ENCODE peak calls at places on chromosomes 2 and 18, in ten cellular contexts. Z is epithelial cell of proximal tubule, R is GM12865, E is stomach, V is RWPE1, I is mammary epithelial cell, L is tibial artery, X is A549, Q is transverse colon, O is fibroblast of pulmonary artery. G is an unnamed sample.

GRCh38 chr18:24831871-24832665 is 371.6 kb downstream of the HRH4 start:
- DNase-seq in E (no peak), Z (no peak), I (no peak), O (no peak), Q (no peak), R (no peak), L (no peak), V (no peak), X (no peak), G (no peak)

GRCh38 chr2:188079176-188079575 is 212.5 kb upstream of the GULP1 start:
- DNase-seq in Q (no peak), L (no peak), O (peak), X (no peak), R (no peak), V (no peak), Z (peak), I (peak), E (no peak), G (no peak)

GRCh38 chr2:20061476-20061875 is 10.0 kb upstream of the LAPTM4A start:
- DNase-seq in I (no peak), O (peak), X (no peak), Q (no peak), Z (no peak), V (no peak), L (no peak), R (no peak), E (no peak), G (no peak)

GRCh38 chr2:35365859-35366258 is 989.7 kb upstream of the CRIM1 start:
- DNase-seq in L (no peak), E (no peak), Z (no peak), V (peak), R (no peak), O (no peak), Q (no peak), I (peak), X (peak), G (no peak)

GRCh38 chr2:221389421-221389820 is 182.7 kb downstream of the EPHA4 start:
- DNase-seq in O (no peak), I (no peak), L (no peak), X (no peak), R (no peak), E (no peak), Z (no peak), V (no peak), Q (no peak), G (no peak)

GRCh38 chr2:174015428-174015827 is 50.3 kb upstream of the SP3 start:
- DNase-seq in X (no peak), O (no peak), V (no peak), Q (no peak), I (no peak), L (no peak), Z (no peak), E (no peak), R (no peak), G (no peak)

GRCh38 chr2:79105259-79105658 is 15.0 kb upstream of the REG1A start:
- DNase-seq in E (no peak), R (no peak), X (no peak), V (no peak), I (no peak), O (no peak), Z (no peak), L (no peak), Q (no peak), G (no peak)

GRCh38 chr2:233532971-233533370 is 33.6 kb downstream of the USP40 start:
- DNase-seq in E (no peak), Q (no peak), V (no peak), O (no peak), L (no peak), R (no peak), Z (no peak), I (no peak), X (no peak), G (no peak)

GRCh38 chr2:98867539-98868309 is 68.3 kb downstream of the CRACDL start:
- DNase-seq in I (peak), V (no peak), Q (no peak), Z (no peak), X (peak), E (no peak), O (peak), L (no peak), R (no peak), G (no peak)

GRCh38 chr2:217943379-217944321 is 59.1 kb downstream of the TNS1 start:
- DNase-seq in O (peak), V (no peak), E (peak), X (peak), I (no peak), Q (peak), R (no peak), L (peak), Z (no peak), G (peak)

GRCh38 chr2:162009543-162009942 is 64.5 kb downstream of the DPP4 start:
- DNase-seq in V (no peak), R (no peak), Z (no peak), O (no peak), I (no peak), Q (no peak), L (no peak), E (no peak), X (no peak), G (no peak)

GRCh38 chr2:12543452-12544220 is 173.1 kb upstream of the TRIB2 start:
- DNase-seq in X (no peak), Q (no peak), E (no peak), Z (peak), I (no peak), R (peak), V (no peak), L (no peak), O (peak), G (no peak)

DNA sequence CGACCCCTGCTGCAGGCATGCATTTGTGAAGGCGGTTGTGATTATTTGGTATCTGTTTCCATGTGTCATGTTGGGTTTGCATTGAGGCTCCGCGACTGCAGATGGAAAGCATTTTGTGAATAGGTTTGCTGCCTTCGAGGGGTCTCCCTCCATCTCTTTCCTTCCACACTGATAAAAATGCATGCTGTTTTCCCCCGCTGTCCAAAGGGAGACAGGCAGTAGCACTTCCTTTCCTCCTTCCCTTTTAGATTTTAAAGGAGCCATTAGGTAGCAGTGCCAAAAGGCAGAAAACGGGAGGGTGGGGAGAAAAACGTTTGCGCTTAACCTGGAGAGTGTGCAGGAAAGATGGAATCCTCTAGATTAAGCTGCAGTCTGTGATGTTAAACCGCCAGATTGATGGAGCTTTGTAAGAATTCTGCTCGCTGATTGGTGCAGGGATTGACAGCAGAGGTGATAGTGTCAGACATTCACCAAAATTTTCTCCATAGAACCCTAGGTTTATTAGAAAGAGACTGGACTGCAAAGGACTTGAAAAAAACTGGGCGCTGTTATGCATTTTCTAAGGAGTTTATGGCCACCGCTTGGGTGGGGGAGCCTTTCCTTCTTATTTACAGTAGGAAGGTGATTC is 653 bp downstream of the MAPRE2 start:
- DNase-seq in X (no peak), Q (no peak), Z (no peak), L (no peak), O (no peak), V (peak), I (peak), R (peak), E (no peak), G (no peak)
- TF ChIP-seq CTCF in X (no peak), Q (no peak), Z (no peak), L (no peak), O (no peak), V (no peak), I (no peak), R (no peak), E (no peak), G (peak)

GRCh38 chr2:27135471-27135955 is 1.1 kb upstream of the PREB start:
- DNase-seq in O (no peak), R (no peak), Z (no peak), E (no peak), Q (no peak), I (no peak), X (no peak), L (no peak), V (no peak), G (no peak)

GRCh38 chr2:27134781-27135470 is 490 bp upstream of the PREB start:
- DNase-seq in L (no peak), E (no peak), V (no peak), O (no peak), R (no peak), I (no peak), Q (no peak), Z (no peak), X (no peak), G (no peak)

GRCh38 chr2:27133905-27134780 is at the start of gene PREB:
- DNase-seq in L (peak), I (peak), O (peak), X (peak), V (peak), R (peak), E (peak), Q (peak), Z (peak), G (peak)

GRCh38 chr2:27131429-27131828 is 3.0 kb downstream of the PREB start:
- DNase-seq in E (no peak), Q (no peak), R (no peak), I (no peak), O (no peak), Z (no peak), V (no peak), X (no peak), L (no peak), G (no peak)

GRCh38 chr2:27133195-27133875 is 1.1 kb downstream of the PREB start:
- DNase-seq in V (no peak), Z (no peak), I (no peak), R (peak), E (no peak), O (no peak), Q (no peak), X (no peak), L (no peak), G (no peak)
- TF ChIP-seq CTCF in V (no peak), Z (no peak), I (no peak), R (no peak), E (no peak), O (no peak), Q (no peak), X (no peak), L (no peak), G (no peak)

GRCh38 chr2:226979004-226979403 is 143.2 kb downstream of the RHBDD1 start:
- DNase-seq in Z (no peak), E (no peak), L (no peak), R (no peak), O (no peak), V (no peak), I (no peak), Q (no peak), X (peak), G (no peak)
- TF ChIP-seq CTCF in Z (no peak), E (no peak), L (no peak), R (no peak), O (no peak), V (no peak), I (no peak), Q (no peak), X (no peak), G (no peak)

GRCh38 chr2:1553671-1554295 is 140.5 kb downstream of the TPO start:
- DNase-seq in Z (peak), O (peak), R (no peak), L (no peak), X (peak), E (no peak), I (peak), V (peak), Q (no peak), G (no peak)
- TF ChIP-seq CTCF in Z (peak), O (peak), R (no peak), L (no peak), X (no peak), E (no peak), I (no peak), V (no peak), Q (no peak), G (peak)

DNA sequence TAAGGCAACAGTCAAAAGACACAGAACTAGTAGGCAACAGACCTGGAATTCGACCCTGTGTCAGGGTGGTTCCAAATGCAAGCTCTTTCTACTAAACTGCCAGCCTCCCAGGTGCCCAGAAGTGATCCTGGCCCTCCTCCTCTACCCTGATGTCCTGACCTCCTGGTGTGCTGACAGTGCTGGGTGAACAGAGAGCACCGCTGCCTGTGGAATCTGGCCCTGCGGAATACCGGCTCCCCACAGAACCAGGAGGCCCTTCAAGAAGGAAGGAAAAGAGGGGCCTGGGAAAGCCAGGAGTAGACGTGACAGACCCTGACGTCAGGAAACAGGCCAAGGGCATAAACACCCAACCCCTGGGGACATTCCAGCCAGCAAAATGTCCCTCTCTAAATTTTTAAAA is 120.3 kb downstream of the NOL10 start:
- DNase-seq in R (no peak), E (no peak), X (no peak), V (no peak), Q (no peak), L (no peak), Z (no peak), O (no peak), I (no peak), G (no peak)
- TF ChIP-seq CTCF in R (no peak), E (no peak), X (no peak), V (no peak), Q (no peak), L (no peak), Z (no peak), O (no peak), I (no peak), G (no peak)

GRCh38 chr2:70062270-70062669 is 25.0 kb upstream of the PCBP1 start:
- DNase-seq in I (no peak), Q (no peak), E (no peak), Z (no peak), X (no peak), R (no peak), V (no peak), L (no peak), O (no peak), G (no peak)
- TF ChIP-seq CTCF in I (no peak), Q (no peak), E (no peak), Z (no peak), X (no peak), R (no peak), V (no peak), L (no peak), O (no peak), G (no peak)

GRCh38 chr18:48783616-48784520 is 166.9 kb downstream of the SMAD7 start:
- DNase-seq in V (no peak), R (no peak), L (no peak), X (no peak), E (no peak), O (no peak), Q (no peak), Z (no peak), I (no peak), G (no peak)
- TF ChIP-seq CTCF in V (no peak), R (no peak), L (no peak), X (no peak), E (no peak), O (no peak), Q (no peak), Z (no peak), I (no peak), G (no peak)